ENCODE peak calls at places on chromosomes 3 and 15, in nine cellular contexts. D is breast epithelium; J is effector memory CD4-positive, alpha-beta T cell; N is GM12891; S is neural crest cell; K is stimulated activated CD4-positive, alpha-beta T cell treated with anti-CD3 and anti-CD28 coated beads, TNF-alpha, amount 100 ng/mL, for 4 hours; G is type B pancreatic cell; C is ascending aorta; H is GM04504. V is an unnamed sample.

GRCh38 chr3:192655627-192656026 is 71.7 kb downstream of the FGF12 start:
- DNase-seq in J (no peak), S (no peak), G (no peak), H (no peak), C (no peak), N (no peak), D (no peak), K (no peak), V (no peak)

GRCh38 chr3:175728566-175728965 is 869.4 kb downstream of the NAALADL2 start:
- DNase-seq in N (no peak), G (no peak), C (no peak), S (no peak), K (no peak), J (no peak), D (no peak), H (no peak), V (no peak)

GRCh38 chr15:64568765-64569164 is 108.4 kb downstream of the ZNF609 start:
- DNase-seq in D (no peak), C (no peak), S (no peak), K (no peak), J (no peak), G (no peak), N (no peak), H (no peak), V (no peak)

GRCh38 chr3:72949016-72949415 is 47.6 kb upstream of the PPP4R2 start:
- DNase-seq in J (no peak), K (no peak), G (no peak), N (no peak), D (no peak), C (no peak), H (no peak), S (no peak), V (no peak)

GRCh38 chr15:90877996-90878395 is 6.3 kb upstream of the FES start:
- DNase-seq in N (no peak), D (no peak), J (no peak), G (no peak), S (no peak), K (no peak), C (no peak), H (no peak), V (no peak)

GRCh38 chr3:119702530-119703527 is at the start of gene CFAP91:
- DNase-seq in C (peak; percentile 93), H (peak; percentile 67), D (peak; percentile 96), G (peak; percentile 96), S (peak; percentile 98), J (peak; percentile 82), K (peak; percentile 58), N (peak; percentile 55), V (peak; percentile 92)

GRCh38 chr3:13316603-13317002 is 103.5 kb downstream of the NUP210 start:
- DNase-seq in H (no peak), C (no peak), K (no peak), G (no peak), D (no peak), S (no peak), N (no peak), J (no peak), V (no peak)

GRCh38 chr3:48064292-48064829 is 48.1 kb upstream of the MAP4 start:
- DNase-seq in H (no peak), S (no peak), J (no peak), C (no peak), N (no peak), K (no peak), G (no peak), D (no peak), V (no peak)

GRCh38 chr15:90225504-90226234 is 8.1 kb downstream of the CIB1 start:
- DNase-seq in G (no peak), D (no peak), K (no peak), H (no peak), C (no peak), N (no peak), J (no peak), S (no peak), V (no peak)

GRCh38 chr15:98914626-98915025 is 93.0 kb downstream of the PGPEP1L start:
- DNase-seq in S (no peak), H (peak; percentile 66), J (no peak), C (no peak), D (no peak), K (no peak), N (no peak), G (no peak), V (no peak)

GRCh38 chr3:100591411-100591810 is 18.0 kb upstream of the ADGRG7 start:
- DNase-seq in D (no peak), N (no peak), J (no peak), H (no peak), C (no peak), G (no peak), S (no peak), K (no peak), V (no peak)

GRCh38 chr3:184314700-184315505 is 497 bp downstream of the EIF4G1 start:
- DNase-seq in K (peak; percentile 46), C (peak; percentile 46), D (peak; percentile 84), S (peak; percentile 42), H (peak; percentile 73), J (peak; percentile 68), G (peak; percentile 80), N (peak; percentile 67), V (peak; percentile 59)

GRCh38 chr3:10334461-10334860 is 13.5 kb upstream of the SEC13 start:
- DNase-seq in N (no peak), C (no peak), D (no peak), K (no peak), S (no peak), H (peak; percentile 37), G (no peak), J (no peak), V (no peak)

GRCh38 chr3:170714562-170715535 is 129.0 kb upstream of the SLC7A14 start:
- DNase-seq in N (no peak), S (no peak), H (no peak), K (no peak), D (no peak), C (no peak), G (no peak), J (no peak), V (no peak)

GRCh38 chr3:158420654-158421396 is 150.2 kb upstream of the MLF1 start:
- DNase-seq in H (peak; percentile 3), C (no peak), D (no peak), N (no peak), S (no peak), J (no peak), G (no peak), K (no peak), V (no peak)

GRCh38 chr15:96234109-96234892 is 96.2 kb upstream of the NR2F2 start:
- DNase-seq in D (no peak), K (no peak), N (no peak), G (no peak), S (no peak), J (no peak), H (peak; percentile 79), C (no peak), V (no peak)

GRCh38 chr3:138389841-138390581 is 41.6 kb downstream of the MRAS start:
- DNase-seq in H (peak; percentile 84), D (no peak), C (no peak), G (no peak), K (no peak), J (no peak), S (no peak), N (no peak), V (no peak)

GRCh38 chr3:193805448-193805847 is 212.4 kb downstream of the OPA1 start:
- DNase-seq in G (no peak), N (no peak), J (no peak), S (no peak), D (peak; percentile 97), K (no peak), H (peak; percentile 13), C (no peak), V (no peak)

GRCh38 chr3:98733778-98734281 is 29.3 kb upstream of the ST3GAL6 start:
- DNase-seq in K (no peak), H (no peak), D (no peak), N (no peak), J (no peak), S (no peak), G (no peak), C (no peak), V (no peak)

GRCh38 chr15:40368701-40369473 is 10.9 kb downstream of the DISP2 start:
- DNase-seq in C (no peak), J (no peak), N (no peak), K (no peak), H (no peak), D (no peak), S (no peak), G (no peak), V (no peak)

V was measured in germinal center.